ENCODE peak calls at places on chromosome 7, in five cellular contexts. One of them, this sample, is unnamed.

GRCh38 chr7:92613214-92613613 is 23.0 kb upstream of the FAM133B start:
- DNase-seq in tibial nerve: no peak
- DNase-seq in transverse colon: no peak
- DNase-seq in lower leg skin: no peak
- DNase-seq in body of pancreas: no peak
- DNase-seq in this sample: no peak

GRCh38 chr7:149050941-149051340 is 22.6 kb upstream of the PDIA4 start:
- DNase-seq in body of pancreas: no peak
- DNase-seq in lower leg skin: no peak
- DNase-seq in transverse colon: no peak
- DNase-seq in tibial nerve: no peak
- DNase-seq in this sample: no peak

GRCh38 chr7:74466196-74466813 is 12.6 kb downstream of the GTF2IRD1 start:
- DNase-seq in tibial nerve: no peak
- DNase-seq in body of pancreas: peak
- DNase-seq in transverse colon: peak
- DNase-seq in lower leg skin: no peak
- DNase-seq in this sample: no peak

GRCh38 chr7:106568680-106569499 is 92.1 kb downstream of the CCDC71L start:
- DNase-seq in tibial nerve: no peak
- DNase-seq in lower leg skin: peak
- DNase-seq in transverse colon: no peak
- DNase-seq in body of pancreas: peak
- DNase-seq in this sample: no peak

GRCh38 chr7:40544277-40544723 is 409.5 kb downstream of the SUGCT start:
- DNase-seq in lower leg skin: no peak
- DNase-seq in transverse colon: no peak
- DNase-seq in tibial nerve: no peak
- DNase-seq in body of pancreas: no peak
- DNase-seq in this sample: no peak

GRCh38 chr7:102063736-102064135 is 222.9 kb upstream of the SH2B2 start:
- DNase-seq in body of pancreas: no peak
- DNase-seq in lower leg skin: peak
- DNase-seq in tibial nerve: no peak
- DNase-seq in transverse colon: peak
- DNase-seq in this sample: peak

GRCh38 chr7:150340024-150340749 is 1.2 kb downstream of the RARRES2 start:
- DNase-seq in lower leg skin: no peak
- DNase-seq in transverse colon: peak
- DNase-seq in tibial nerve: no peak
- DNase-seq in body of pancreas: peak
- DNase-seq in this sample: no peak

GRCh38 chr7:81331061-81332018 is 412.5 kb upstream of the SEMA3C start:
- DNase-seq in lower leg skin: no peak
- DNase-seq in transverse colon: no peak
- DNase-seq in body of pancreas: no peak
- DNase-seq in tibial nerve: no peak
- DNase-seq in this sample: no peak

GRCh38 chr7:47514367-47514766 is 67.5 kb downstream of the TNS3 start:
- DNase-seq in transverse colon: no peak
- DNase-seq in body of pancreas: no peak
- DNase-seq in lower leg skin: no peak
- DNase-seq in tibial nerve: no peak
- DNase-seq in this sample: no peak

DNA sequence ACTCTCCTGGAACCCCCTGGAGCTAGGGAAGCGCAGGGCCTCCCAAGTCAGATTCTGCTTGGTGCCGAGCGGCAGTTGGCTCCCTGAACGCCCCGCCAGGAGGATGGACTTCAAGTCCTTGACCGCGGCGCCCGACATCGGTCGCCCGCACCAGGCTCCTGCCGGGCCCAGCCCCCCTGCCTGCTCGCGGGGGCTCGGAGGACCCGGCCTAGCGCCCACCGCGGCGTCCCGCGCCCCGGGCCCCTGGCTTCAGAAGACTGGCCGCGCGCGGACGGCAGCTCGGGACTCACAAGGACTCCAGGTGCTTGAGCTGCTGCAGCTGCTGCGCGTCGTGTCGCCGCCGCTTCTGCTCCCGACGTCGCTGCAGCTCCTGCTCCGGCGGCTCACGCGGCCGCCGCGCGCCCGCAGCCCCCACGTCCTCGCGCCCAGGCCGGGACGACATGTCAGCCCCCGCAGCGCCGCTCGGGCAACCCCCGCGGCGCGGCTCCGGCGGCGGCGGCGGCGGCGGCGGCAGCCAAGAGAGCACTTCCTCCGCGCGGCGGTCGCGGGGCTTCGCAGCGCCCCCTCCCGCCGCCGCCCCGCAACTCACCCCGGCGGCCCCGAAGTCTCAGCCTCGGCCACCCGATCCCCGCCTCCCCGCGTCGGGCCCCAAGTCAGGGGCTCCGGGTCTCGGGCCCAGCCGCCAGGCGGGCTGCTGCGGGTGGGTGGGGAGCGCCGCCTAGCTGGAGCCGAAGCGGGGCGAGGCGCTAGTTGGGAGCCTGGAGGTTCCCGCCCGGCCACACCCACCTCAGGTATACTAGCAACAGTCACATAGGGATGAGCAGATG is at the start of gene RP9:
- DNase-seq in transverse colon: peak
- DNase-seq in body of pancreas: peak
- DNase-seq in lower leg skin: peak
- DNase-seq in tibial nerve: peak
- DNase-seq in this sample: peak
- TF ChIP-seq POLR2A in transverse colon: no peak
- TF ChIP-seq POLR2A in body of pancreas: peak
- TF ChIP-seq POLR2A in lower leg skin: no peak
- TF ChIP-seq POLR2A in tibial nerve: no peak
- TF ChIP-seq POLR2A in this sample: peak

DNA sequence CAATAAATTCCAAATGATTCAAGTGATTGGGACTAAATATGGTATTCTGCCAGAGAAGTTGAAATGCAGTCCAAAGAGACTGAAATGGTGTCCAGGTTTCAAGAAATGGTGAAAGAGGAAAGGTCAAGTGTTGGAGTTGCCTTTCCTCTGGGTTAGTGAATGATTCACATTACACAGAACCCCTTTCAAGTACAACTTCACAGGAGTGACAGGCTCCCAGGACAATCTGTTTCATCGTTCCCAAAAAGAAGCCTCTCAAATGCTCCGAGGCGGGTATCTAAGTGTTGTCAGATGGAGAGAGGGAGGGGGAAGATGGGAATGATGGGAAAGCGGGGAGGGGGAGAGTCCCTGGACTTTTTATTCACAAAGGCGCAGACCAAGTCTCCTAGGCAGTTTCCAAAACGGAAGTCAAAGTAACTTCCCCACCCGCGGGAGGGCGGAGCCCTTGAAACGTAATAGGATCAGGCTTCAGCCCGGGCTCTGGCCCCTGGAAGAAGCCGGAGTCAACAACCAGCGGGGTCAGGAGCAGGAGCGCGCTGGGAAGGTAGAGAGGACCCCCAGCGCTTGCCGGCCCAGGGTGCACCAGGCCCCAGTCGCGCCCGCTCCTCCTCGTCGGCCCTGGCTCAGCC is 743 bp downstream of the SLC25A13 start:
- DNase-seq in tibial nerve: peak
- DNase-seq in body of pancreas: peak
- DNase-seq in lower leg skin: peak
- DNase-seq in transverse colon: peak
- DNase-seq in this sample: peak
- TF ChIP-seq POLR2A in tibial nerve: peak
- TF ChIP-seq POLR2A in body of pancreas: peak
- TF ChIP-seq POLR2A in lower leg skin: peak
- TF ChIP-seq POLR2A in transverse colon: peak
- TF ChIP-seq POLR2A in this sample: peak

GRCh38 chr7:591856-592628 is 72.4 kb upstream of the PDGFA start:
- DNase-seq in tibial nerve: no peak
- DNase-seq in lower leg skin: no peak
- DNase-seq in transverse colon: no peak
- DNase-seq in body of pancreas: no peak
- DNase-seq in this sample: no peak

GRCh38 chr7:594920-595620 is 75.4 kb upstream of the PDGFA start:
- DNase-seq in tibial nerve: no peak
- DNase-seq in body of pancreas: no peak
- DNase-seq in lower leg skin: no peak
- DNase-seq in transverse colon: no peak
- DNase-seq in this sample: no peak

GRCh38 chr7:594212-594913 is 74.7 kb upstream of the PDGFA start:
- DNase-seq in transverse colon: no peak
- DNase-seq in tibial nerve: no peak
- DNase-seq in lower leg skin: no peak
- DNase-seq in body of pancreas: no peak
- DNase-seq in this sample: no peak

GRCh38 chr7:595621-596010 is 76.0 kb upstream of the PDGFA start:
- DNase-seq in tibial nerve: no peak
- DNase-seq in lower leg skin: no peak
- DNase-seq in body of pancreas: no peak
- DNase-seq in transverse colon: no peak
- DNase-seq in this sample: no peak

DNA sequence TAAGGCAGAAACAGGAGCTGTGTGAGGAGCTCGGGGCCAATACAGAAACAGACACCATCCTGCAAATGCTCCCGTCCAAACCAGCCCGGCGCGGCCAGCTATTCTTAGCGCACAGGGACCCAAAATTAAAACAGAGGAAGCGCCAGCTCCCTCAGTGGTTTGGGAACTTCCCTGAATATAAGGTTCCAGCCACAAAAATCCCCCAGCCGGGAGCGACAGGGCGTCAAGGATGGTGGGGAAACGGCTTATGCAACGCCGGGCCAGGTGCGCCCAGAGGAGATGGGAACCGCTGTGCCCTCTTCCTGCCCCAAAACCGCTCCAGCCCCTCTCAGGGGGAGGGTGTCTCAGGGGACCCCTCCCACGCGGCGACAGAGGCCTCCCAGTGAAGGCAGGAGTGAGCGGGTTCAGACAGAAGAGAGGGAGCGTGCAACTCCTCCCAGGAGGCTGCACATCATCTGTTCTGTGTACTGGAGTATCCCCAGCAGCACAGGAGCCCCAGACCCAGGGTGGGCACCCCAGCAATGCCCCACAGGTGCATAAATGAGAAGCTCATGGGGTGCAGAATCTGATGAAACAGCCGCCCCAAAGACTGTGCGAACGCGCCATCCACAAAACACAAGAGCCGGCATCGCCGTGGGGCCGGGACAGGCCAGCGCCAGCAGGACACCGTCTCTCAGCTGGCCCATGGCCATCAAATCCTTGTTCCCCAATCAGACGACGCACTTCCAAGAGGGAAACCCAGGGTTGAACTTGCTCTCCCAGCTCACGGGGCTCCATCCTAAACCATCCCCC is 73.9 kb upstream of the PDGFA start:
- DNase-seq in tibial nerve: no peak
- DNase-seq in body of pancreas: no peak
- DNase-seq in lower leg skin: no peak
- DNase-seq in transverse colon: no peak
- DNase-seq in this sample: no peak
- TF ChIP-seq POLR2A in tibial nerve: no peak
- TF ChIP-seq POLR2A in body of pancreas: no peak
- TF ChIP-seq POLR2A in lower leg skin: no peak
- TF ChIP-seq POLR2A in transverse colon: no peak
- TF ChIP-seq POLR2A in this sample: no peak

DNA sequence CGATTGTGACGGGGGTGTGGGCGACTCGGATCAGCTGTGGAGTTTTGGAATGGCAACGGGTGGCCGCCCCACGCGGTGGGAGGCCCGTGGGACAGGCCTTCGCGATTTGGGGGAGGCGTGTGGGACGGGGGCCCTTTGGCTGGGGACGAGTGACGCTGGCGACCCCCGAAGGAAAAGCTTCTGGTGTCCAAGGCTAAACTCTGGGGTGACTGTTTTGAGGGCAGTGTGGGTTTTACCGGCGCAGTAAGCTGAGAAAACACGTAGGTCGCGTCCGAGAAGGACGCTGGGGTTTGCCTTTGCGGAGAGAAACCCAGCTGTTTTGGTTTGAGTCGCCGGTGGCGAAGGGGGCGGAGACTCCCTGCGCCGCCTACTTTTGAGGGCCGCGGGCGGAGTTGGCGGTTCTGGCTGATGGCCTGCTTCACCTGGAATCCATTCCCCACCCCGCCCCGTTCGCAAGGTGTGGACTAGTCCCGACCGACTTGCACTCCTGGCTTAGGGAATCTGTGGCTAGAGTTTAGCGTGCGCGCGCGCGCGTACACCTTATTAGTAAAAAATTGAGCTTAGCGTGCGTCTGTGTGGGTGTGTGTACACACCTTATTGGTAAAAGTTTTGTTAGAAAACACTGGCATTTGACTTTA is 606 bp downstream of the TAX1BP1 start:
- DNase-seq in transverse colon: peak
- DNase-seq in tibial nerve: peak
- DNase-seq in lower leg skin: peak
- DNase-seq in body of pancreas: peak
- DNase-seq in this sample: peak
- TF ChIP-seq POLR2A in transverse colon: peak
- TF ChIP-seq POLR2A in tibial nerve: no peak
- TF ChIP-seq POLR2A in lower leg skin: no peak
- TF ChIP-seq POLR2A in body of pancreas: peak
- TF ChIP-seq POLR2A in this sample: peak

GRCh38 chr7:32952876-32953275 is 4.4 kb upstream of the FKBP9 start:
- DNase-seq in lower leg skin: no peak
- DNase-seq in tibial nerve: no peak
- DNase-seq in body of pancreas: no peak
- DNase-seq in transverse colon: no peak
- DNase-seq in this sample: no peak

GRCh38 chr7:32958046-32959025 is 1.1 kb downstream of the FKBP9 start:
- DNase-seq in tibial nerve: peak
- DNase-seq in transverse colon: peak
- DNase-seq in body of pancreas: peak
- DNase-seq in lower leg skin: no peak
- DNase-seq in this sample: no peak

GRCh38 chr7:32957326-32958045 is at the start of gene FKBP9:
- DNase-seq in body of pancreas: peak
- DNase-seq in transverse colon: peak
- DNase-seq in lower leg skin: peak
- DNase-seq in tibial nerve: peak
- DNase-seq in this sample: peak
- TF ChIP-seq POLR2A in body of pancreas: peak
- TF ChIP-seq POLR2A in transverse colon: peak
- TF ChIP-seq POLR2A in lower leg skin: peak
- TF ChIP-seq POLR2A in tibial nerve: peak
- TF ChIP-seq POLR2A in this sample: peak

DNA sequence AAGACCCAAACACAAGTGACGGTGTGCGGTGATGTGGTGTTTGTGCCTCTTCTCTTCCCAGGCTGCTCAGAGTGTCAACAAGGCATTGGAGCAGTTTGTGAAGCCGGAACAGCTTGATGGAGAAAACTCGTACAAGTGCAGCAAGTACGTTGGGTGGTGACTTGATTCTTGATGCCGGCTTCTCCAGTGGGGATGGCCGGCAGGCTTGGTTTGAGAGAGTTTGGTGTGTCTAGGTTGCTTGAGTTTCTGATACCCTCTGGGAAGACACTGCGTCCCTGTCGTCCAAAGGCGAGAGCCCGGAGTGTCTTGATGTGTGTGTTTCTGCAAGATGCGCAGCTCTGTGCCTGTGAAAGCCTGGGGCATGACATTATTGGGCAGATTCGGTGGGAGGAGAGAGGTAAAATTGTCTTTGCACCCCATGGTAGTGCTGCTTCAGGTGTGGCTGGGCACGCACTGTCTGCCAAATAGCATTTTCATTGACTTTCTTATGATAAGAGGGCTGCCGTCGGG is 111.8 kb downstream of the ANKRD61 start:
- DNase-seq in body of pancreas: no peak
- DNase-seq in lower leg skin: no peak
- DNase-seq in transverse colon: no peak
- DNase-seq in tibial nerve: no peak
- DNase-seq in this sample: no peak
- TF ChIP-seq POLR2A in body of pancreas: no peak
- TF ChIP-seq POLR2A in lower leg skin: no peak
- TF ChIP-seq POLR2A in transverse colon: no peak
- TF ChIP-seq POLR2A in tibial nerve: no peak
- TF ChIP-seq POLR2A in this sample: no peak